ENCODE peak calls at places on chromosomes 16 and 17, in nine cellular contexts. C is activated CD8-positive, alpha-beta T cell treated with anti-CD3 and anti-CD28 coated beads for 36 hours; F is lower leg skin; Z is left ventricle myocardium inferior; W is GM12878; O is BJ; I is colonic mucosa; M is progenitor cell of endocrine pancreas; K is fibroblast of pulmonary artery. D is an unnamed sample.

GRCh38 chr17:38710603-38710962 is 5.5 kb downstream of the MLLT6 start:
- DNase-seq in M (no peak), Z (no peak), C (no peak), W (no peak), O (no peak), F (no peak), I (no peak), K (no peak), D (no peak)

GRCh38 chr17:72561680-72562079 is 440.9 kb downstream of the SOX9 start:
- DNase-seq in M (no peak), O (no peak), C (no peak), Z (no peak), F (no peak), K (no peak), I (no peak), W (no peak), D (no peak)

GRCh38 chr16:19753815-19754643 is 36.0 kb downstream of the IQCK start:
- DNase-seq in F (no peak), O (no peak), M (no peak), I (peak), Z (no peak), K (peak), W (no peak), C (no peak), D (no peak)

GRCh38 chr16:23369416-23369815 is 67.3 kb downstream of the SCNN1B start:
- DNase-seq in C (no peak), M (no peak), W (no peak), I (no peak), K (no peak), Z (no peak), O (no peak), F (no peak), D (no peak)

GRCh38 chr17:5793899-5794298 is 209.6 kb upstream of the NLRP1 start:
- DNase-seq in Z (no peak), I (no peak), F (no peak), K (no peak), W (no peak), M (no peak), C (no peak), O (no peak), D (peak)

GRCh38 chr16:67987460-67988160 is 7.3 kb upstream of the DPEP3 start:
- DNase-seq in M (no peak), K (no peak), O (no peak), Z (no peak), C (no peak), I (no peak), F (no peak), W (no peak), D (no peak)

GRCh38 chr16:86980644-86981043 is 336.5 kb downstream of the C16orf95 start:
- DNase-seq in M (no peak), O (no peak), W (no peak), C (no peak), Z (no peak), K (no peak), I (no peak), F (no peak), D (no peak)

GRCh38 chr17:63066158-63066808 is 100.2 kb downstream of the TANC2 start:
- DNase-seq in M (no peak), W (no peak), K (no peak), C (no peak), F (no peak), Z (no peak), I (no peak), O (no peak), D (no peak)

GRCh38 chr16:2388139-2388874 is 40.9 kb upstream of the CCNF start:
- DNase-seq in Z (no peak), M (no peak), F (no peak), K (no peak), I (no peak), C (no peak), O (no peak), W (no peak), D (no peak)

GRCh38 chr16:58421029-58421428 is 28.8 kb downstream of the GINS3 start:
- DNase-seq in I (no peak), O (no peak), C (no peak), F (no peak), M (no peak), Z (no peak), W (no peak), K (no peak), D (no peak)

GRCh38 chr17:9798724-9799123 is 7.3 kb upstream of the DHRS7C start:
- DNase-seq in F (no peak), O (no peak), I (no peak), K (no peak), C (no peak), Z (no peak), W (no peak), M (no peak), D (no peak)

GRCh38 chr16:56916571-56917403 is 15.2 kb upstream of the HERPUD1 start:
- DNase-seq in W (peak), C (peak), Z (no peak), F (no peak), K (no peak), M (no peak), I (no peak), O (no peak), D (no peak)

GRCh38 chr17:61361084-61361483 is 38.6 kb upstream of the TBX2 start:
- DNase-seq in K (peak), F (no peak), I (no peak), Z (no peak), W (no peak), C (no peak), M (no peak), O (peak), D (peak)

GRCh38 chr17:65547253-65547670 is 14.2 kb downstream of the AXIN2 start:
- DNase-seq in K (no peak), C (no peak), Z (no peak), I (peak), M (no peak), F (no peak), W (no peak), O (no peak), D (no peak)

GRCh38 chr17:60154616-60155426 is 5.0 kb downstream of the CA4 start:
- DNase-seq in K (peak), I (no peak), O (peak), C (no peak), W (no peak), M (no peak), Z (no peak), F (no peak), D (peak)

GRCh38 chr16:57916735-57917450 is 54.0 kb downstream of the CNGB1 start:
- DNase-seq in W (no peak), F (no peak), K (no peak), I (no peak), O (no peak), M (no peak), C (no peak), Z (no peak), D (peak)

GRCh38 chr17:46958192-46958591 is 20.9 kb downstream of the RPRML start:
- DNase-seq in W (no peak), Z (no peak), O (no peak), C (no peak), F (no peak), K (peak), M (no peak), I (no peak), D (no peak)

GRCh38 chr17:48483471-48484131 is 47.2 kb downstream of the HOXB1 start:
- DNase-seq in M (no peak), O (peak), Z (no peak), I (no peak), W (no peak), C (peak), K (peak), F (no peak), D (peak)

GRCh38 chr16:50573279-50573678 is 25.1 kb downstream of the NKD1 start:
- DNase-seq in O (no peak), M (no peak), Z (no peak), K (no peak), F (no peak), I (no peak), W (no peak), C (no peak), D (no peak)

GRCh38 chr16:63442246-63442645 is 1406.0 kb upstream of the CDH8 start:
- DNase-seq in M (no peak), K (no peak), Z (no peak), W (no peak), I (no peak), F (no peak), O (no peak), C (no peak), D (no peak)

GRCh38 chr17:7589204-7589868 is 558 bp downstream of the SOX15 start:
- DNase-seq in C (peak), I (peak), Z (peak), F (peak), M (peak), W (no peak), K (peak), O (no peak), D (peak)

GRCh38 chr17:40251576-40251975 is 32.5 kb downstream of the WIPF2 start:
- DNase-seq in O (peak), M (no peak), C (no peak), F (peak), W (no peak), Z (no peak), I (peak), K (peak), D (peak)

GRCh38 chr16:53713403-53714013 is 9.6 kb downstream of the FTO start:
- DNase-seq in M (no peak), C (no peak), F (no peak), Z (no peak), W (no peak), O (no peak), I (no peak), K (peak), D (no peak)

GRCh38 chr16:78523212-78523995 is 423.9 kb downstream of the WWOX start:
- DNase-seq in F (no peak), O (no peak), W (no peak), M (no peak), I (no peak), Z (no peak), K (no peak), C (no peak), D (no peak)

GRCh38 chr16:64590516-64590915 is 531.3 kb downstream of the CDH11 start:
- DNase-seq in Z (no peak), F (no peak), I (no peak), M (no peak), K (peak), O (peak), C (no peak), W (no peak), D (peak)

GRCh38 chr17:57104461-57105175 is 19.6 kb downstream of the AKAP1 start:
- DNase-seq in C (no peak), K (no peak), M (no peak), I (no peak), F (no peak), Z (no peak), W (no peak), O (peak), D (no peak)

GRCh38 chr17:57108656-57109392 is 23.8 kb downstream of the AKAP1 start:
- DNase-seq in M (no peak), K (no peak), W (no peak), Z (no peak), O (no peak), F (no peak), C (no peak), I (peak), D (no peak)

GRCh38 chr17:57107498-57108101 is 22.6 kb downstream of the AKAP1 start:
- DNase-seq in K (no peak), Z (no peak), O (no peak), C (no peak), W (no peak), F (no peak), M (no peak), I (peak), D (peak)

GRCh38 chr17:57106836-57107497 is 21.9 kb downstream of the AKAP1 start:
- DNase-seq in O (no peak), K (no peak), F (no peak), C (no peak), W (no peak), M (no peak), Z (no peak), I (no peak), D (no peak)

GRCh38 chr17:57106107-57106835 is 21.2 kb downstream of the AKAP1 start:
- DNase-seq in C (no peak), O (no peak), W (no peak), M (peak), K (no peak), F (no peak), I (no peak), Z (peak), D (peak)
- TF ChIP-seq CTCF in C (no peak), O (peak), W (no peak), M (peak), K (peak), F (no peak), I (peak), Z (peak), D (no peak)

GRCh38 chr17:67868176-67868575 is 42.9 kb downstream of the BPTF start:
- DNase-seq in C (no peak), Z (no peak), M (no peak), O (no peak), K (no peak), F (no peak), W (no peak), I (no peak), D (no peak)

GRCh38 chr17:67863624-67864247 is 38.4 kb downstream of the BPTF start:
- DNase-seq in Z (no peak), O (no peak), I (no peak), W (no peak), K (no peak), C (no peak), F (no peak), M (no peak), D (no peak)

GRCh38 chr17:67867591-67867990 is 42.3 kb downstream of the BPTF start:
- DNase-seq in W (no peak), Z (no peak), O (no peak), M (no peak), C (peak), K (no peak), I (no peak), F (no peak), D (no peak)

GRCh38 chr17:67865438-67865837 is 40.1 kb downstream of the BPTF start:
- DNase-seq in Z (no peak), W (no peak), M (no peak), O (no peak), I (no peak), F (no peak), C (no peak), K (no peak), D (no peak)

GRCh38 chr17:67862614-67863217 is 37.4 kb downstream of the BPTF start:
- DNase-seq in O (no peak), W (no peak), M (no peak), F (no peak), I (no peak), C (no peak), K (no peak), Z (no peak), D (no peak)
- TF ChIP-seq CTCF in O (no peak), W (peak), M (peak), F (no peak), I (no peak), C (no peak), K (peak), Z (no peak), D (peak)

DNA sequence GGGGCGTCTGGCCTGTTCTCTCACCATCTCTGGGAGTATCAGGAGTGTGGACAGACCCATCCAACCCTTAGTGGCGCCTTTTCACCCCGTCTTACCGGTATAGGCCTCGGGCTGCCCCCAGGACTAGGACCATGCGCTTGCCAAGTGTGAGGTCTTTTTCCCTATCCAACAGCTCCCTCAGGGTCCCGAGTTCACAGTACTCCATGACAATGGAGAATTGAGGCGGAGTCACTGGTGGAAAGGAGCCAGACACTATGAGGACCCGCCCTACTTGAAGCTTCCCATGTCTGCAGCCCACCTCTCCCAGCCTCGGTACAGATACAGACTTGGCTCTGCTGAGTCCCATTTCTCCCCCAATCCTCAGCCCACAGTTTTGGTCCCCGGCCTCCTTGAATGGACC is 15.9 kb upstream of the RFWD3 start:
- DNase-seq in F (no peak), K (no peak), M (no peak), I (no peak), O (no peak), Z (no peak), W (no peak), C (no peak), D (no peak)
- TF ChIP-seq CTCF in F (no peak), K (no peak), M (no peak), I (no peak), O (no peak), Z (no peak), W (no peak), C (no peak), D (no peak)

DNA sequence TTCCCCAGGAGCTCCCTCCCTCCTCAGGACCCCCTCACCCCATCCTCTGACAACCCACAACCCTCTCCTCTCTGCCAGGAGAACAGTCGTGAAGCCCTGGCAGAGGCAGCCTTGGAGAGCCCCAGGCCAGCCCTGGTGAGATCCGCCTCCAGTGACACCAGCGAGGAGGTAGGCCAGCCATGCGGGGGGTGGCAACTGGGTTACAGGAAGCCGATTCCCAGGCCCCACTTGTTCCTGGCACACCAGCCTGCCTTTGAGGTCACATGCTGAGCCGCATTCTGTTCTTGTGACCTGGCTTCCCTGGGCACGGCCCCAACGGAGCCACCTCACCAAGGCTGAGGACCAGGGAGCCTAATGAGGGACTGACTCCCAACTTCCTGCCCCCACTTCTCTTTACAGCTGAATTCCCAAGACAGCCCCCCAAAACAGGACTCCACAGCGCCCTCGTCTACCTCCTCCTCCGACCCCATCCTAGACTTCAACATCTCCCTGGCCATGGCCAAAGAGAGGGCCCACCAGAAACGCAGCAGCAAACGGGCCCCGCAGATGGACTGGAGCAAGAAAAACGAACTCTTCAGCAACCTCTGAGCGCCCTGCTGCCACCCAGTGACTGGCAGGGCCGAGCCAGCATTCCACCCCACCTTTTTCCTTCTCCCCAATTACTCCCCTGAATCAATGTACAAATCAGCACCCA is 7.9 kb downstream of the NAT9 start:
- DNase-seq in I (no peak), Z (peak), F (peak), K (peak), W (no peak), C (no peak), O (no peak), M (no peak), D (peak)
- TF ChIP-seq CTCF in I (no peak), Z (no peak), F (no peak), K (no peak), W (no peak), C (no peak), O (no peak), M (no peak), D (no peak)

GRCh38 chr17:37088913-37089312 is 140.2 kb downstream of the AATF start:
- DNase-seq in M (no peak), F (no peak), K (no peak), O (no peak), Z (no peak), W (no peak), I (no peak), C (no peak), D (no peak)
- TF ChIP-seq CTCF in M (peak), F (no peak), K (no peak), O (no peak), Z (no peak), W (no peak), I (no peak), C (no peak), D (no peak)

GRCh38 chr17:77281024-77281903 is 140.5 kb downstream of the SEC14L1 start:
- DNase-seq in C (peak), I (peak), K (peak), F (no peak), M (peak), Z (peak), W (no peak), O (no peak), D (peak)
- TF ChIP-seq CTCF in C (peak), I (no peak), K (no peak), F (no peak), M (peak), Z (peak), W (peak), O (no peak), D (peak)

GRCh38 chr16:30901201-30902069 is 5.0 kb downstream of the CTF1 start:
- DNase-seq in F (no peak), W (no peak), K (no peak), M (no peak), C (peak), O (no peak), I (no peak), Z (no peak), D (no peak)

GRCh38 chr16:30900588-30900987 is 4.2 kb downstream of the CTF1 start:
- DNase-seq in K (no peak), C (no peak), I (no peak), F (no peak), O (no peak), Z (no peak), M (no peak), W (no peak), D (no peak)

GRCh38 chr16:30903002-30903401 is 6.6 kb downstream of the CTF1 start:
- DNase-seq in K (no peak), Z (no peak), M (no peak), C (peak), W (no peak), O (no peak), I (no peak), F (no peak), D (no peak)

GRCh38 chr16:30903596-30903995 is 7.2 kb downstream of the CTF1 start:
- DNase-seq in M (no peak), Z (no peak), C (peak), K (peak), I (no peak), O (no peak), F (no peak), W (no peak), D (no peak)

GRCh38 chr16:30902070-30902972 is 5.9 kb downstream of the CTF1 start:
- DNase-seq in I (peak), Z (peak), K (peak), C (peak), F (no peak), W (no peak), M (peak), O (no peak), D (peak)
- TF ChIP-seq CTCF in I (no peak), Z (peak), K (peak), C (peak), F (no peak), W (peak), M (peak), O (no peak), D (no peak)

DNA sequence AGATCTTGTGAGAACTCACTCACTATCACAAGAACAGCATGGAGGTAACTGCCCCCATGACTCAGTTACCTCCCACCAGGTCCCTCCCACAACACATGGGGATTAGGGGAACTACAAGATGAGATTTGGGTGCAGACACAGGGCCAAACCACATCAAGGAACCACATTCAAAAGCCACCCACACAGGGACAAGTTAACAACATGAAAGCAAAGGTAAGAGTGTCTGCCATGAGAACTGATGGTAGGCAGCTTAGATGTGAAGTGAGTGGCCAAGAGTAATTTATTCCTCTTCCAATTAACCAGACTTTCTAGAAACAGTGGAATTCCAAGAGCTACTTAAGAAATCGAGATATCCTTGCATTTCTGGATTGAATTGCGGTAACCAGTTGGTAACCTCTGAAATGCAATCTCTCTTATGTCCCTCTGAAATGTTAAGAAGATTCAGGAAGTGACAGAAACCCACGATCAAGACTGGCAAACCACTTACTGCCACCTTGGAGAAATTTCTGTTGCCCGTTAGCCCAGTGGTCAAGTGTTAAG is 167.4 kb upstream of the CACNG5 start:
- DNase-seq in I (no peak), O (no peak), F (no peak), Z (no peak), K (no peak), C (peak), M (no peak), W (peak), D (no peak)
- TF ChIP-seq CTCF in I (no peak), O (no peak), F (no peak), Z (no peak), K (no peak), C (no peak), M (no peak), W (no peak), D (no peak)

GRCh38 chr17:50149425-50150353 is 788 bp downstream of the PPP1R9B start:
- DNase-seq in K (peak), W (no peak), O (no peak), M (peak), F (no peak), I (no peak), C (peak), Z (peak), D (peak)
- TF ChIP-seq CTCF in K (no peak), W (peak), O (no peak), M (no peak), F (no peak), I (no peak), C (no peak), Z (peak), D (no peak)